ENCODE peak calls at places on chromosomes 7 and 10, in seven cellular contexts. R, D, J, H, F, C and A are unnamed samples.

GRCh38 chr10:75465110-75465509 is 33.7 kb downstream of the LRMDA start:
- DNase-seq in J (no peak), C (no peak), D (no peak), F (no peak), H (no peak), R (no peak), A (no peak)

GRCh38 chr10:79444243-79445119 is 943 bp downstream of the ZCCHC24 start:
- DNase-seq in R (peak; percentile 31), J (peak; percentile 89), H (peak; percentile 73), D (peak; percentile 68), F (peak; percentile 81), C (peak; percentile 73), A (no peak)

GRCh38 chr10:44334621-44335184 is 50.2 kb downstream of the CXCL12 start:
- DNase-seq in F (no peak), C (no peak), D (no peak), J (peak; percentile 76), H (no peak), R (no peak), A (no peak)

GRCh38 chr10:113058175-113058961 is 108.3 kb downstream of the TCF7L2 start:
- DNase-seq in F (no peak), J (peak; percentile 90), D (peak; percentile 75), H (no peak), C (no peak), R (peak; percentile 57), A (no peak)

GRCh38 chr7:3172768-3173280 is 128.2 kb upstream of the SDK1 start:
- DNase-seq in R (no peak), J (no peak), D (no peak), H (no peak), F (no peak), C (no peak), A (no peak)

GRCh38 chr7:28626629-28627262 is 214.4 kb downstream of the CREB5 start:
- DNase-seq in J (peak; percentile 71), H (no peak), R (peak; percentile 29), C (no peak), F (no peak), D (peak; percentile 48), A (no peak)

GRCh38 chr10:50623299-50624153 is at the start of gene SGMS1:
- DNase-seq in F (peak; percentile 91), H (peak; percentile 86), J (peak; percentile 95), R (peak; percentile 83), C (peak; percentile 89), D (peak; percentile 92), A (no peak)

GRCh38 chr7:144584741-144585140 is 181.2 kb upstream of the NOBOX start:
- DNase-seq in J (no peak), C (no peak), H (no peak), F (no peak), R (no peak), D (no peak), A (no peak)

GRCh38 chr10:63236113-63236935 is 103.2 kb downstream of the NRBF2 start:
- DNase-seq in J (peak; percentile 93), F (no peak), R (peak; percentile 94), C (no peak), H (no peak), D (no peak), A (no peak)

GRCh38 chr7:78333530-78333929 is 535.0 kb downstream of the PHTF2 start:
- DNase-seq in J (no peak), H (no peak), R (no peak), D (no peak), F (no peak), C (no peak), A (no peak)

GRCh38 chr7:123665157-123665556 is 9.5 kb downstream of the LMOD2 start:
- DNase-seq in D (no peak), J (no peak), C (no peak), R (no peak), H (no peak), F (no peak), A (no peak)

GRCh38 chr10:56728349-56728748 is 367.3 kb upstream of the ZWINT start:
- DNase-seq in R (no peak), C (no peak), F (no peak), H (no peak), J (no peak), D (no peak), A (no peak)

GRCh38 chr7:132464740-132465139 is 111.5 kb downstream of the PLXNA4 start:
- DNase-seq in C (no peak), D (no peak), H (no peak), J (peak; percentile 17), F (peak; percentile 54), R (no peak), A (no peak)

GRCh38 chr7:129952164-129952652 is 552 bp downstream of the UBE2H start:
- DNase-seq in C (peak; percentile 60), R (peak; percentile 67), F (peak; percentile 44), H (peak; percentile 61), D (peak; percentile 28), J (peak; percentile 70), A (no peak)

GRCh38 chr7:31058688-31059087 is 6.6 kb downstream of the ADCYAP1R1 start:
- DNase-seq in F (no peak), C (no peak), J (no peak), H (no peak), D (no peak), R (no peak), A (no peak)

GRCh38 chr10:130787821-130788220 is 523.7 kb downstream of the TCERG1L start:
- DNase-seq in R (no peak), C (no peak), F (no peak), D (no peak), J (no peak), H (no peak), A (no peak)
- H3K9me3 ChIP-seq in R (no peaks in the 10 kb centered on the region), C (no peaks in the 10 kb centered on the region), F (no peaks in the 10 kb centered on the region), D (no peaks in the 10 kb centered on the region), J (no peaks in the 10 kb centered on the region), H (no peaks in the 10 kb centered on the region), A (peaks cover 38% of the 10 kb centered on the region)

GRCh38 chr10:116538992-116539391 is 6.7 kb upstream of the PNLIP start:
- DNase-seq in D (no peak), C (no peak), H (no peak), F (no peak), J (no peak), R (no peak), A (no peak)
- H3K27ac ChIP-seq in D (no peak overlapping the region), C (no peak overlapping the region), H (no peak overlapping the region), F (no peak overlapping the region), J (no peak overlapping the region), R (no peak overlapping the region), A (no peak overlapping the region)

DNA sequence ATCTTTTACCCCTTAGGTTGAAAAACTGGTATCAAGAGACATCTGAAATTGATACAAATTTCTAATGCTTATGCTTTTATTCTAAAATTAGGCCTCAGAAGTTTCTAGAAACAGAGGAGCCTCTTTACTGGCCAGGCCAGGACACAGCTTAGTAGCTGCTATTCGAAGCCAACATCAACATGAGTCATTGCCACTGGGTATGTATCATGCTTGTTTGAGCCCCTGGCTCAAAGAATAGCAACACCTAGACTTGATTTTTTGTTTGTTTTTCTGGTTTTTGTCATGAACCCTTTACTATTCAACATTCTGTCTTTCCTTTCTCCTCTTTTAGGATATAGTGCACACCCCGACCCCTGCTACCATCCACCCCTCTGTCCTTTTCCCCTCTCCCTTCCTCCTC is 90.9 kb upstream of the STK17A start:
- DNase-seq in J (peak; percentile 90), C (no peak), D (no peak), H (no peak), R (no peak), F (no peak), A (no peak)
- H3K27me3 ChIP-seq in J (no peaks in the 10 kb centered on the region), C (no peaks in the 10 kb centered on the region), D (no peaks in the 10 kb centered on the region), H (no peaks in the 10 kb centered on the region), R (no peaks in the 10 kb centered on the region), F (no peaks in the 10 kb centered on the region), A (no peaks in the 10 kb centered on the region)

GRCh38 chr10:133442191-133442966 is 11.4 kb upstream of the SCART1 start:
- DNase-seq in J (no peak), H (peak; percentile 32), C (peak; percentile 24), F (no peak), D (no peak), R (no peak), A (no peak)
- H3K9me3 ChIP-seq in J (no peaks in the 10 kb centered on the region), H (no peaks in the 10 kb centered on the region), C (peaks cover 23% of the 10 kb centered on the region), F (peaks cover 23% of the 10 kb centered on the region), D (no peaks in the 10 kb centered on the region), R (no peaks in the 10 kb centered on the region), A (peaks cover 40% of the 10 kb centered on the region)

DNA sequence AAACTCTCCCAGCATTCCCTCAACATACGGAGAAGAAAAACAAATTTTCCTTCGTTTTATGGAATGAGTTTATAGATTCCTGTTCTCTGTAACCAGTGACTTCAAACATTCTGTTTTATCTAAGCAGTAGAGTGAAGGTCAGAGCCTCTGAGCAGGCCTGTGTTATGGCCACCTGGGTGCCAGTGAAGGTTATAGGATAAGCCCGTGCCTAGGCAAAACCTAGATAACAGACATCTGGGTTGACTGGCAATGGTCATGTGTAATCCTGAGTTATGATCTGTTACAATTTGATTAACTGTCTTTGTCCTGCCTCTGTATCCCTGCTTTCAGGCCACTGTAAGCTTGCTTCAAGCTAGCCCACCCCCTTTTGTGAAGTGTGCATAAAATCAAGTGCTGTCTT is 8.3 kb downstream of the LSM5 start:
- DNase-seq in F (no peak), H (no peak), D (no peak), C (no peak), R (peak; percentile 13), J (no peak), A (no peak)
- H3K27ac ChIP-seq in F (peak overlapping the region; percentile 17), H (no peak overlapping the region), D (no peak overlapping the region), C (no peak overlapping the region), R (no peak overlapping the region), J (no peak overlapping the region), A (no peak overlapping the region)

GRCh38 chr10:121947931-121948330 is 20.1 kb upstream of the ATE1 start:
- DNase-seq in D (no peak), R (no peak), F (no peak), H (no peak), C (no peak), J (no peak), A (no peak)
- H3K27me3 ChIP-seq in D (no peaks in the 10 kb centered on the region), R (no peaks in the 10 kb centered on the region), F (no peaks in the 10 kb centered on the region), H (no peaks in the 10 kb centered on the region), C (no peaks in the 10 kb centered on the region), J (no peaks in the 10 kb centered on the region), A (no peaks in the 10 kb centered on the region)

GRCh38 chr7:157676001-157676400 is 339.2 kb downstream of the DNAJB6 start:
- DNase-seq in J (no peak), H (peak; percentile 19), C (peak; percentile 22), R (peak; percentile 7), F (no peak), D (no peak), A (no peak)

GRCh38 chr7:157674027-157674714 is 337.4 kb downstream of the DNAJB6 start:
- DNase-seq in C (no peak), R (no peak), D (no peak), F (no peak), J (no peak), H (peak; percentile 31), A (no peak)

GRCh38 chr7:157675427-157675930 is 338.7 kb downstream of the DNAJB6 start:
- DNase-seq in D (no peak), J (no peak), R (no peak), H (peak; percentile 37), F (no peak), C (peak; percentile 22), A (no peak)

GRCh38 chr7:157673573-157673972 is 336.8 kb downstream of the DNAJB6 start:
- DNase-seq in C (no peak), D (no peak), H (no peak), J (no peak), F (no peak), R (no peak), A (no peak)

GRCh38 chr7:157674715-157675426 is 338.1 kb downstream of the DNAJB6 start:
- DNase-seq in J (no peak), F (no peak), C (peak; percentile 18), H (peak; percentile 26), R (no peak), D (no peak), A (no peak)
- H3K9me3 ChIP-seq in J (no peaks in the 10 kb centered on the region), F (no peaks in the 10 kb centered on the region), C (no peaks in the 10 kb centered on the region), H (no peaks in the 10 kb centered on the region), R (no peaks in the 10 kb centered on the region), D (no peaks in the 10 kb centered on the region), A (peaks cover 24% of the 10 kb centered on the region)